ENCODE peak calls at places on chromosomes 13 and 19, in ten cellular contexts. C, B, K, U, L, H, A, D, P and S are unnamed samples.

GRCh38 chr13:113672002-113672651 is 5.1 kb downstream of the GRK1 start:
- DNase-seq in H (peak; percentile 51), L (peak; percentile 73), P (no peak), B (no peak), U (no peak), A (no peak), C (no peak), K (peak; percentile 2), D (no peak), S (no peak)

GRCh38 chr19:2056810-2057192 is 5.8 kb upstream of the MKNK2 start:
- DNase-seq in A (no peak), B (no peak), D (no peak), H (no peak), P (no peak), K (no peak), C (no peak), U (no peak), L (no peak), S (no peak)

GRCh38 chr13:112052213-112052612 is 14.7 kb upstream of the SOX1 start:
- DNase-seq in K (no peak), P (no peak), B (no peak), D (no peak), H (no peak), A (no peak), C (no peak), L (peak; percentile 47), U (no peak), S (no peak)

GRCh38 chr13:53010374-53011105 is 18.1 kb upstream of the OLFM4 start:
- DNase-seq in L (no peak), U (no peak), K (no peak), A (no peak), P (no peak), C (no peak), B (peak; percentile 25), H (no peak), D (no peak), S (no peak)

GRCh38 chr13:109369357-109370052 is 416.9 kb downstream of the IRS2 start:
- DNase-seq in P (no peak), U (no peak), H (no peak), C (no peak), B (no peak), A (no peak), K (no peak), L (no peak), D (no peak), S (no peak)

GRCh38 chr19:23241433-23241832 is 8.8 kb downstream of the ZNF724 start:
- DNase-seq in L (no peak), D (no peak), K (no peak), C (no peak), H (no peak), P (no peak), B (no peak), U (no peak), A (no peak), S (no peak)

GRCh38 chr19:48678201-48678600 is 5.4 kb upstream of the NTN5 start:
- DNase-seq in P (no peak), D (no peak), B (no peak), H (no peak), U (no peak), L (no peak), K (no peak), A (no peak), C (no peak), S (no peak)

GRCh38 chr19:38319421-38320258 is at the start of gene KCNK6:
- DNase-seq in L (peak; percentile 90), P (peak; percentile 63), D (no peak), K (no peak), B (no peak), A (peak; percentile 18), U (no peak), C (no peak), H (peak; percentile 85), S (peak; percentile 28)

GRCh38 chr13:109479991-109480696 is 306.2 kb downstream of the IRS2 start:
- DNase-seq in A (no peak), K (no peak), H (no peak), U (no peak), P (peak; percentile 19), D (no peak), C (no peak), B (no peak), L (no peak), S (no peak)

GRCh38 chr19:50377051-50377441 is 789 bp downstream of the NR1H2 start:
- DNase-seq in D (no peak), P (peak; percentile 21), H (no peak), B (no peak), K (no peak), C (no peak), U (no peak), L (no peak), A (no peak), S (no peak)

GRCh38 chr13:41344358-41344757 is 33.3 kb downstream of the NAA16 start:
- DNase-seq in H (no peak), P (no peak), A (no peak), L (no peak), K (no peak), D (no peak), U (no peak), B (no peak), C (no peak), S (no peak)

GRCh38 chr13:75550159-75550567 is 572 bp downstream of the UCHL3 start:
- DNase-seq in A (no peak), P (peak; percentile 43), B (peak; percentile 61), H (no peak), U (peak; percentile 37), D (peak; percentile 48), C (no peak), L (no peak), K (no peak), S (no peak)

GRCh38 chr13:111080642-111081041 is 34.5 kb upstream of the ARHGEF7 start:
- DNase-seq in K (no peak), P (no peak), B (no peak), A (no peak), C (no peak), U (no peak), H (no peak), D (no peak), L (no peak), S (no peak)

GRCh38 chr19:11286312-11286974 is 9.5 kb upstream of the TSPAN16 start:
- DNase-seq in U (no peak), L (no peak), K (no peak), B (no peak), C (no peak), P (no peak), A (no peak), D (peak; percentile 11), H (no peak), S (no peak)

GRCh38 chr19:41478875-41479756 is 36.2 kb downstream of the ERICH4 start:
- DNase-seq in P (no peak), B (no peak), L (no peak), D (no peak), A (no peak), U (no peak), C (no peak), K (no peak), H (no peak), S (no peak)
- H3K27me3 ChIP-seq in P (no peaks in the 10 kb centered on the region), B (no peaks in the 10 kb centered on the region), L (peaks cover 54% of the 10 kb centered on the region), D (no peaks in the 10 kb centered on the region), A (peaks cover 7% of the 10 kb centered on the region), U (no peaks in the 10 kb centered on the region), C (peaks cover 5% of the 10 kb centered on the region), K (no peaks in the 10 kb centered on the region), H (no peaks in the 10 kb centered on the region), S (peaks cover 20% of the 10 kb centered on the region)

GRCh38 chr13:94702181-94703041 is 9.9 kb downstream of the SOX21 start:
- DNase-seq in L (no peak), C (no peak), D (no peak), U (no peak), A (no peak), P (no peak), K (no peak), H (no peak), B (no peak), S (no peak)
- H3K27me3 ChIP-seq in L (peaks cover 98% of the 10 kb centered on the region), C (peaks cover 2% of the 10 kb centered on the region), D (peaks cover 88% of the 10 kb centered on the region), U (peaks cover 7% of the 10 kb centered on the region), A (peaks cover 22% of the 10 kb centered on the region), P (peaks cover 100% of the 10 kb centered on the region), K (peaks cover 96% of the 10 kb centered on the region), H (no peaks in the 10 kb centered on the region), B (no peaks in the 10 kb centered on the region), S (peaks cover 94% of the 10 kb centered on the region)

GRCh38 chr19:41923045-41923788 is 5.0 kb downstream of the ERFL start:
- DNase-seq in U (no peak), P (no peak), H (no peak), K (no peak), A (no peak), B (no peak), D (no peak), C (no peak), L (no peak), S (no peak)
- H3K27me3 ChIP-seq in U (peaks cover 5% of the 10 kb centered on the region), P (peaks cover 98% of the 10 kb centered on the region), H (no peaks in the 10 kb centered on the region), K (peaks cover 97% of the 10 kb centered on the region), A (no peaks in the 10 kb centered on the region), B (no peaks in the 10 kb centered on the region), D (peaks cover 60% of the 10 kb centered on the region), C (no peaks in the 10 kb centered on the region), L (peaks cover 98% of the 10 kb centered on the region), S (peaks cover 5% of the 10 kb centered on the region)

GRCh38 chr19:15467734-15468214 is 3.4 kb upstream of the RASAL3 start:
- DNase-seq in B (no peak), A (no peak), L (no peak), U (no peak), K (no peak), D (no peak), C (no peak), P (no peak), H (peak; percentile 32), S (no peak)

GRCh38 chr19:15471639-15472101 is 7.3 kb upstream of the RASAL3 start:
- DNase-seq in C (no peak), H (peak; percentile 62), B (no peak), U (no peak), P (no peak), K (no peak), L (peak; percentile 76), A (no peak), D (no peak), S (no peak)

GRCh38 chr19:15468675-15469512 is 4.5 kb upstream of the RASAL3 start:
- DNase-seq in K (no peak), A (no peak), P (no peak), D (no peak), L (no peak), C (no peak), U (no peak), B (no peak), H (no peak), S (no peak)

GRCh38 chr19:15466851-15467733 is 2.7 kb upstream of the RASAL3 start:
- DNase-seq in L (no peak), U (no peak), B (no peak), D (peak; percentile 32), K (no peak), H (peak; percentile 16), C (no peak), P (no peak), A (peak; percentile 47), S (peak; percentile 60)

DNA sequence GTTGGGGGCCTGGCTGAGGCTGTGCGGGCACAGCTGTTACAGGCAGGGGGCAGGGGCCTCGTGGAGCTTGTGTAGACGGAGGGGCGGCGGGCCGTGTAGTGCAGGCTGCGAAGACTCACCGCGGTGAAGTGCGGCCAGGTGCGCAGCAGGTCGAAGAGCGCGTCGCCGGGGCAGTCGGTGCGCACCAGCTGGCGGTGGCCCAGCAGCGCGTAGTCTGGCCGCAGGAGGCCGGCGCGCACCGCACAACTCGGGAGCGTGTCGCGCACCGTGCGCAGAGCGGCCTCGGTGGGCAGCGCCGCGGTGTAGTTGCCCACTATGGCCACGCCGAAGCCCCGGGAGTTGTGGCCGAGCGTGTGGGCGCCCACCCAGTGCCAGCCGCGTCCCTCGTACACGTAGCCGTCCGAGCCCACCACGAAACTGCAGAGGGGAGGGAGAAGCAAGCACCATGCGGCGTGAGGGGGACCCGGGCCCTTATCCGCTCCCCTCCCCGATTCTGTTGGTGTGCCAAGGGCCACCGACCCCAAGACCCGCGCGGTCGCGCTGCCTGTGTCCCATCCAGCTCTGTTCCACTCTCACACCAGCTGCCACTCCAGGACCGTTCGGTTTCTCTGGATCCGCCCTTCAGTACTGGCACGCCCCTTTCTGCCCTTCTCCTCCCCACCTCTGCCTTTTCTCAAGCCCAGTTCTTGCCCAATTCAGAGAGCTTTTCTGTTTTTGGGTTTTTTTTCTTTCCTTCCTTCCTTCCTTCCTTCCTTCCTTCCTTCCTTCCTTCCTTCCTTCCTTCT is 5.4 kb upstream of the RASAL3 start:
- DNase-seq in H (peak; percentile 76), B (no peak), K (no peak), A (no peak), U (no peak), D (no peak), L (peak; percentile 84), C (no peak), P (no peak), S (peak; percentile 27)
- H3K27me3 ChIP-seq in H (no peaks in the 10 kb centered on the region), B (no peaks in the 10 kb centered on the region), K (peaks cover 76% of the 10 kb centered on the region), A (no peaks in the 10 kb centered on the region), U (peaks cover 4% of the 10 kb centered on the region), D (peaks cover 14% of the 10 kb centered on the region), L (peaks cover 39% of the 10 kb centered on the region), C (no peaks in the 10 kb centered on the region), P (peaks cover 37% of the 10 kb centered on the region), S (no peaks in the 10 kb centered on the region)